ENCODE peak calls at places on chromosomes 11 and 22, in seven cellular contexts. One of them, this sample, is unnamed.

GRCh38 chr11:129787518-129787917 is 28.1 kb upstream of the TMEM45B start:
- DNase-seq in heart right ventricle: no peak
- DNase-seq in SK-N-MC: no peak
- DNase-seq in pancreas: no peak
- DNase-seq in stomach: no peak
- DNase-seq in left ventricle myocardium inferior: no peak
- DNase-seq in NB4: peak
- DNase-seq in this sample: no peak

GRCh38 chr22:20260071-20260722 is 7.9 kb downstream of the RTN4R start:
- DNase-seq in left ventricle myocardium inferior: no peak
- DNase-seq in NB4: no peak
- DNase-seq in SK-N-MC: no peak
- DNase-seq in heart right ventricle: no peak
- DNase-seq in pancreas: no peak
- DNase-seq in stomach: no peak
- DNase-seq in this sample: no peak

GRCh38 chr11:121964591-121964990 is 151.4 kb downstream of the BLID start:
- DNase-seq in stomach: no peak
- DNase-seq in heart right ventricle: no peak
- DNase-seq in SK-N-MC: no peak
- DNase-seq in NB4: no peak
- DNase-seq in pancreas: no peak
- DNase-seq in left ventricle myocardium inferior: no peak
- DNase-seq in this sample: peak

GRCh38 chr11:120432056-120433018 is 79.2 kb upstream of the GRIK4 start:
- DNase-seq in NB4: peak
- DNase-seq in pancreas: peak
- DNase-seq in heart right ventricle: peak
- DNase-seq in left ventricle myocardium inferior: no peak
- DNase-seq in SK-N-MC: peak
- DNase-seq in stomach: no peak
- DNase-seq in this sample: peak

GRCh38 chr22:38050720-38051119 is 6.5 kb upstream of the PICK1 start:
- DNase-seq in SK-N-MC: no peak
- DNase-seq in pancreas: no peak
- DNase-seq in left ventricle myocardium inferior: no peak
- DNase-seq in heart right ventricle: no peak
- DNase-seq in NB4: no peak
- DNase-seq in stomach: no peak
- DNase-seq in this sample: no peak

GRCh38 chr11:123430736-123431356 is 777 bp downstream of the GRAMD1B start:
- DNase-seq in left ventricle myocardium inferior: peak
- DNase-seq in stomach: peak
- DNase-seq in pancreas: no peak
- DNase-seq in NB4: peak
- DNase-seq in heart right ventricle: peak
- DNase-seq in SK-N-MC: no peak
- DNase-seq in this sample: peak

GRCh38 chr22:24423519-24424000 is 3.8 kb upstream of the ADORA2A start:
- DNase-seq in NB4: peak
- DNase-seq in SK-N-MC: no peak
- DNase-seq in left ventricle myocardium inferior: peak
- DNase-seq in heart right ventricle: peak
- DNase-seq in stomach: peak
- DNase-seq in pancreas: peak
- DNase-seq in this sample: no peak

GRCh38 chr11:33861366-33861765 is 30.5 kb downstream of the LMO2 start:
- DNase-seq in left ventricle myocardium inferior: no peak
- DNase-seq in heart right ventricle: no peak
- DNase-seq in SK-N-MC: no peak
- DNase-seq in pancreas: no peak
- DNase-seq in NB4: no peak
- DNase-seq in stomach: no peak
- DNase-seq in this sample: no peak

GRCh38 chr11:18313985-18314763 is 7.8 kb downstream of the HPS5 start:
- DNase-seq in pancreas: no peak
- DNase-seq in stomach: no peak
- DNase-seq in NB4: peak
- DNase-seq in SK-N-MC: no peak
- DNase-seq in heart right ventricle: no peak
- DNase-seq in left ventricle myocardium inferior: no peak
- DNase-seq in this sample: no peak

GRCh38 chr22:50488886-50489285 is 2.2 kb downstream of the MIOX start:
- DNase-seq in SK-N-MC: no peak
- DNase-seq in NB4: no peak
- DNase-seq in pancreas: no peak
- DNase-seq in stomach: no peak
- DNase-seq in heart right ventricle: no peak
- DNase-seq in left ventricle myocardium inferior: no peak
- DNase-seq in this sample: no peak

GRCh38 chr11:120378474-120378873 is 42.3 kb downstream of the ARHGEF12 start:
- DNase-seq in NB4: no peak
- DNase-seq in SK-N-MC: no peak
- DNase-seq in pancreas: no peak
- DNase-seq in stomach: no peak
- DNase-seq in left ventricle myocardium inferior: no peak
- DNase-seq in heart right ventricle: no peak
- DNase-seq in this sample: no peak

GRCh38 chr22:27480487-27480886 is 321.1 kb downstream of the MN1 start:
- DNase-seq in heart right ventricle: no peak
- DNase-seq in SK-N-MC: no peak
- DNase-seq in left ventricle myocardium inferior: no peak
- DNase-seq in stomach: no peak
- DNase-seq in NB4: no peak
- DNase-seq in pancreas: no peak
- DNase-seq in this sample: no peak

GRCh38 chr11:34184505-34185015 is 79.1 kb downstream of the NAT10 start:
- DNase-seq in pancreas: no peak
- DNase-seq in heart right ventricle: no peak
- DNase-seq in SK-N-MC: no peak
- DNase-seq in stomach: no peak
- DNase-seq in NB4: peak
- DNase-seq in left ventricle myocardium inferior: no peak
- DNase-seq in this sample: no peak

DNA sequence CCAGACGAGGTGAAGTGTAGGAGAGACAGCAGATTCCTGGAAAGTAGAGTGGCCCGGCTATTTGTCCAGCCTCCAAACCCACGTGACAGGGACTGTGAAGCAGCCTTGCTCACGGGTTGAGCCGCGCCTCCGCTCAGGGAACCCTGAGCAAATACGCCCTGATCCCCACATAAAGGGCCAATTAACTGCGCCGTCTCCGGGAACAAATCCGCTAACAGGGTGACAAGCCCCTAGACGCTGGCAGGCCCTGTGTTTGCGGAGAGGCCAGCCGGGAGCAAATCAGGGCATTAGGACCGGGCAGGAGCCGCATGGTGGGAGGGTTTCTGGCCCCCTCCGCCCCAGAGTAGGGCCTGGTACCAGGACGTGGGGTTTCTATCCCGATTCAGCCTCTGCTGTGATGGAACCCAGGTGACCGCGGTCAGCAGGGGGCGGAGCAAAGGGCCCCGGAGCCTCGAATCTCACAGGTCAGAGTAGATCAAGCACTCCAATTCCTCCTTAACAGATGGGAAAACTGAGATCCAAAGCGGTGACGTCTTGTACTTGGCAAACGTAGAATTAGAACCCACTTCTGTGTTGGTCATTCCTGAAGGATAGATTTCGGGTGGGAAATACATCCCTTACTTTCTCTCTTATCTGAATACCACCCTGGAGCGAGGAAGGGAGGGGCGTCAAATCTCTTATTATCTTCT is 2.0 kb upstream of the ROBO3 start:
- DNase-seq in pancreas: no peak
- DNase-seq in SK-N-MC: no peak
- DNase-seq in NB4: no peak
- DNase-seq in heart right ventricle: peak
- DNase-seq in stomach: peak
- DNase-seq in left ventricle myocardium inferior: no peak
- DNase-seq in this sample: no peak
- H3K4me3 ChIP-seq in pancreas: no peak
- H3K4me3 ChIP-seq in SK-N-MC: no peak
- H3K4me3 ChIP-seq in NB4: no peak
- H3K4me3 ChIP-seq in heart right ventricle: peak
- H3K4me3 ChIP-seq in stomach: peak
- H3K4me3 ChIP-seq in left ventricle myocardium inferior: peak
- H3K4me3 ChIP-seq in this sample: peak

GRCh38 chr11:117199916-117200812 is 994 bp downstream of the TAGLN start:
- DNase-seq in NB4: no peak
- DNase-seq in stomach: no peak
- DNase-seq in pancreas: no peak
- DNase-seq in SK-N-MC: no peak
- DNase-seq in left ventricle myocardium inferior: no peak
- DNase-seq in heart right ventricle: no peak
- DNase-seq in this sample: no peak
- H3K4me3 ChIP-seq in NB4: no peak
- H3K4me3 ChIP-seq in stomach: peak
- H3K4me3 ChIP-seq in pancreas: no peak
- H3K4me3 ChIP-seq in SK-N-MC: no peak
- H3K4me3 ChIP-seq in left ventricle myocardium inferior: peak
- H3K4me3 ChIP-seq in heart right ventricle: peak
- H3K4me3 ChIP-seq in this sample: peak

GRCh38 chr22:44755956-44756361 is 3.6 kb downstream of the ARHGAP8 start:
- DNase-seq in SK-N-MC: no peak
- DNase-seq in pancreas: peak
- DNase-seq in heart right ventricle: no peak
- DNase-seq in NB4: no peak
- DNase-seq in stomach: peak
- DNase-seq in left ventricle myocardium inferior: no peak
- DNase-seq in this sample: no peak

GRCh38 chr22:44752285-44753188 is at the start of gene ARHGAP8:
- DNase-seq in stomach: peak
- DNase-seq in left ventricle myocardium inferior: no peak
- DNase-seq in pancreas: peak
- DNase-seq in heart right ventricle: no peak
- DNase-seq in NB4: no peak
- DNase-seq in SK-N-MC: no peak
- DNase-seq in this sample: no peak

GRCh38 chr22:44755000-44755399 is 2.6 kb downstream of the ARHGAP8 start:
- DNase-seq in SK-N-MC: no peak
- DNase-seq in heart right ventricle: no peak
- DNase-seq in NB4: no peak
- DNase-seq in pancreas: no peak
- DNase-seq in stomach: no peak
- DNase-seq in left ventricle myocardium inferior: no peak
- DNase-seq in this sample: no peak

GRCh38 chr22:44753189-44754042 is 1.0 kb downstream of the ARHGAP8 start:
- DNase-seq in left ventricle myocardium inferior: no peak
- DNase-seq in SK-N-MC: no peak
- DNase-seq in stomach: no peak
- DNase-seq in pancreas: no peak
- DNase-seq in NB4: no peak
- DNase-seq in heart right ventricle: no peak
- DNase-seq in this sample: no peak

GRCh38 chr22:44755418-44755817 is 3.0 kb downstream of the ARHGAP8 start:
- DNase-seq in SK-N-MC: no peak
- DNase-seq in heart right ventricle: no peak
- DNase-seq in left ventricle myocardium inferior: no peak
- DNase-seq in stomach: no peak
- DNase-seq in pancreas: no peak
- DNase-seq in NB4: no peak
- DNase-seq in this sample: no peak
- H3K4me3 ChIP-seq in SK-N-MC: no peak
- H3K4me3 ChIP-seq in heart right ventricle: no peak
- H3K4me3 ChIP-seq in left ventricle myocardium inferior: no peak
- H3K4me3 ChIP-seq in stomach: no peak
- H3K4me3 ChIP-seq in pancreas: no peak
- H3K4me3 ChIP-seq in NB4: no peak
- H3K4me3 ChIP-seq in this sample: no peak

GRCh38 chr11:27777013-27777412 is 76.8 kb upstream of the BDNF start:
- DNase-seq in SK-N-MC: no peak
- DNase-seq in NB4: no peak
- DNase-seq in pancreas: no peak
- DNase-seq in left ventricle myocardium inferior: no peak
- DNase-seq in heart right ventricle: no peak
- DNase-seq in stomach: no peak
- DNase-seq in this sample: no peak
- H3K4me3 ChIP-seq in SK-N-MC: no peak
- H3K4me3 ChIP-seq in NB4: no peak
- H3K4me3 ChIP-seq in pancreas: no peak
- H3K4me3 ChIP-seq in left ventricle myocardium inferior: no peak
- H3K4me3 ChIP-seq in heart right ventricle: no peak
- H3K4me3 ChIP-seq in stomach: no peak
- H3K4me3 ChIP-seq in this sample: no peak

GRCh38 chr11:60378359-60378758 is at the start of gene MS4A7:
- DNase-seq in left ventricle myocardium inferior: peak
- DNase-seq in pancreas: no peak
- DNase-seq in stomach: no peak
- DNase-seq in heart right ventricle: peak
- DNase-seq in SK-N-MC: no peak
- DNase-seq in NB4: peak
- DNase-seq in this sample: peak
- H3K4me3 ChIP-seq in left ventricle myocardium inferior: peak
- H3K4me3 ChIP-seq in pancreas: no peak
- H3K4me3 ChIP-seq in stomach: no peak
- H3K4me3 ChIP-seq in heart right ventricle: no peak
- H3K4me3 ChIP-seq in SK-N-MC: no peak
- H3K4me3 ChIP-seq in NB4: peak
- H3K4me3 ChIP-seq in this sample: no peak

DNA sequence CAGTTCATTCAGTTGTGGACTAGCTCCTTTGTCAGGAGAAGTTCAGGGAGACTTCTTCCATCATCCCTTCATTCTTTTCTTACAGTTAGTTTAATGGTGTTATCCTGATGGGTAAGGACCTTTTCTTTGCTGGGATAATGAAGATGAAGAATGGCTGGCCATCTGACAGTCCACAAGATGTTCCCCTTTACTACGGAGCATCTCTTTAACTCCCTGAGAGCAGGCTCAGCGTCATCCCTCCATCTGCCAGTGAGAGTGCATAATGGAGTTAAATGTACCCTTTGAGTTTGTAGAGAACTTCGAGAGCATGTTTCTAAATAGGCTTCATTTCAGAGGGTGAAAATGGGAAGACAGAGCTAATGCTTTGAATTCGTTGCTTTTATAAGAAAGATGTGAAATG is 1.6 kb downstream of the EP300 start:
- DNase-seq in heart right ventricle: no peak
- DNase-seq in pancreas: no peak
- DNase-seq in NB4: peak
- DNase-seq in SK-N-MC: no peak
- DNase-seq in left ventricle myocardium inferior: no peak
- DNase-seq in stomach: no peak
- DNase-seq in this sample: no peak
- H3K4me3 ChIP-seq in heart right ventricle: peak
- H3K4me3 ChIP-seq in pancreas: peak
- H3K4me3 ChIP-seq in NB4: peak
- H3K4me3 ChIP-seq in SK-N-MC: peak
- H3K4me3 ChIP-seq in left ventricle myocardium inferior: peak
- H3K4me3 ChIP-seq in stomach: peak
- H3K4me3 ChIP-seq in this sample: peak

GRCh38 chr11:78467370-78467769 is 49.8 kb upstream of the GAB2 start:
- DNase-seq in stomach: no peak
- DNase-seq in left ventricle myocardium inferior: no peak
- DNase-seq in pancreas: no peak
- DNase-seq in heart right ventricle: no peak
- DNase-seq in NB4: no peak
- DNase-seq in SK-N-MC: no peak
- DNase-seq in this sample: no peak
- H3K4me3 ChIP-seq in stomach: no peak
- H3K4me3 ChIP-seq in left ventricle myocardium inferior: no peak
- H3K4me3 ChIP-seq in pancreas: no peak
- H3K4me3 ChIP-seq in heart right ventricle: no peak
- H3K4me3 ChIP-seq in NB4: no peak
- H3K4me3 ChIP-seq in SK-N-MC: no peak
- H3K4me3 ChIP-seq in this sample: no peak